ENCODE peak calls at places on chromosomes 12 and 14, in nine cellular contexts. One of them, this sample, is unnamed.

GRCh38 chr14:93655078-93655750 is 133.1 kb downstream of the PRIMA1 start:
- DNase-seq in A549: peak; percentile 58
- DNase-seq in nephron progenitor cell: peak; percentile 51
- DNase-seq in lung: no peak
- DNase-seq in fibroblast of the aortic adventitia: peak; percentile 57
- DNase-seq in GM06990: no peak
- DNase-seq in dorsolateral prefrontal cortex: no peak
- DNase-seq in fibroblast of villous mesenchyme: peak; percentile 37
- DNase-seq in activated CD8-positive, alpha-beta T cell treated with anti-CD3 and anti-CD28 coated beads for 36 hours: peak; percentile 6
- DNase-seq in this sample: peak; percentile 46

GRCh38 chr12:57887631-57888406 is 41.3 kb upstream of the CTDSP2 start:
- DNase-seq in A549: no peak
- DNase-seq in nephron progenitor cell: no peak
- DNase-seq in lung: peak; percentile 33
- DNase-seq in fibroblast of the aortic adventitia: peak; percentile 89
- DNase-seq in GM06990: no peak
- DNase-seq in dorsolateral prefrontal cortex: no peak
- DNase-seq in fibroblast of villous mesenchyme: peak; percentile 58
- DNase-seq in activated CD8-positive, alpha-beta T cell treated with anti-CD3 and anti-CD28 coated beads for 36 hours: no peak
- DNase-seq in this sample: no peak

GRCh38 chr14:103923863-103924262 is 4.4 kb upstream of the TDRD9 start:
- DNase-seq in A549: no peak
- DNase-seq in nephron progenitor cell: no peak
- DNase-seq in lung: no peak
- DNase-seq in fibroblast of the aortic adventitia: no peak
- DNase-seq in GM06990: no peak
- DNase-seq in dorsolateral prefrontal cortex: no peak
- DNase-seq in fibroblast of villous mesenchyme: no peak
- DNase-seq in activated CD8-positive, alpha-beta T cell treated with anti-CD3 and anti-CD28 coated beads for 36 hours: no peak
- DNase-seq in this sample: no peak

GRCh38 chr12:77325505-77325904 is 260.1 kb upstream of the E2F7 start:
- DNase-seq in A549: no peak
- DNase-seq in nephron progenitor cell: peak; percentile 58
- DNase-seq in lung: no peak
- DNase-seq in fibroblast of the aortic adventitia: no peak
- DNase-seq in GM06990: peak; percentile 6
- DNase-seq in dorsolateral prefrontal cortex: peak; percentile 42
- DNase-seq in fibroblast of villous mesenchyme: no peak
- DNase-seq in activated CD8-positive, alpha-beta T cell treated with anti-CD3 and anti-CD28 coated beads for 36 hours: no peak
- DNase-seq in this sample: no peak

GRCh38 chr12:120965534-120966091 is 12.7 kb upstream of the HNF1A start:
- DNase-seq in A549: no peak
- DNase-seq in nephron progenitor cell: no peak
- DNase-seq in lung: no peak
- DNase-seq in fibroblast of the aortic adventitia: no peak
- DNase-seq in GM06990: no peak
- DNase-seq in dorsolateral prefrontal cortex: no peak
- DNase-seq in fibroblast of villous mesenchyme: no peak
- DNase-seq in activated CD8-positive, alpha-beta T cell treated with anti-CD3 and anti-CD28 coated beads for 36 hours: no peak
- DNase-seq in this sample: no peak

GRCh38 chr14:94751321-94751720 is 18.6 kb downstream of the GSC start:
- DNase-seq in A549: no peak
- DNase-seq in nephron progenitor cell: no peak
- DNase-seq in lung: no peak
- DNase-seq in fibroblast of the aortic adventitia: no peak
- DNase-seq in GM06990: no peak
- DNase-seq in dorsolateral prefrontal cortex: no peak
- DNase-seq in fibroblast of villous mesenchyme: no peak
- DNase-seq in activated CD8-positive, alpha-beta T cell treated with anti-CD3 and anti-CD28 coated beads for 36 hours: no peak
- DNase-seq in this sample: no peak

GRCh38 chr14:101830271-101830670 is 68.8 kb downstream of the PPP2R5C start:
- DNase-seq in A549: no peak
- DNase-seq in nephron progenitor cell: no peak
- DNase-seq in lung: no peak
- DNase-seq in fibroblast of the aortic adventitia: no peak
- DNase-seq in GM06990: no peak
- DNase-seq in dorsolateral prefrontal cortex: no peak
- DNase-seq in fibroblast of villous mesenchyme: no peak
- DNase-seq in activated CD8-positive, alpha-beta T cell treated with anti-CD3 and anti-CD28 coated beads for 36 hours: no peak
- DNase-seq in this sample: no peak

GRCh38 chr12:42698213-42698612 is 108.7 kb upstream of the PRICKLE1 start:
- DNase-seq in A549: no peak
- DNase-seq in nephron progenitor cell: no peak
- DNase-seq in lung: no peak
- DNase-seq in fibroblast of the aortic adventitia: peak; percentile 78
- DNase-seq in GM06990: no peak
- DNase-seq in dorsolateral prefrontal cortex: no peak
- DNase-seq in fibroblast of villous mesenchyme: peak; percentile 72
- DNase-seq in activated CD8-positive, alpha-beta T cell treated with anti-CD3 and anti-CD28 coated beads for 36 hours: no peak
- DNase-seq in this sample: no peak

GRCh38 chr12:106918746-106919145 is 37.0 kb upstream of the TMEM263 start:
- DNase-seq in A549: peak; percentile 43
- DNase-seq in nephron progenitor cell: peak; percentile 24
- DNase-seq in lung: no peak
- DNase-seq in fibroblast of the aortic adventitia: peak; percentile 14
- DNase-seq in GM06990: no peak
- DNase-seq in dorsolateral prefrontal cortex: no peak
- DNase-seq in fibroblast of villous mesenchyme: peak; percentile 25
- DNase-seq in activated CD8-positive, alpha-beta T cell treated with anti-CD3 and anti-CD28 coated beads for 36 hours: peak; percentile 22
- DNase-seq in this sample: no peak

GRCh38 chr12:8953773-8954402 is 4.4 kb upstream of the M6PR start:
- DNase-seq in A549: no peak
- DNase-seq in nephron progenitor cell: no peak
- DNase-seq in lung: no peak
- DNase-seq in fibroblast of the aortic adventitia: no peak
- DNase-seq in GM06990: no peak
- DNase-seq in dorsolateral prefrontal cortex: no peak
- DNase-seq in fibroblast of villous mesenchyme: no peak
- DNase-seq in activated CD8-positive, alpha-beta T cell treated with anti-CD3 and anti-CD28 coated beads for 36 hours: peak; percentile 66
- DNase-seq in this sample: no peak

GRCh38 chr14:103386632-103387329 is 1.6 kb downstream of the MARK3 start:
- DNase-seq in A549: no peak
- DNase-seq in nephron progenitor cell: peak; percentile 12
- DNase-seq in lung: no peak
- DNase-seq in fibroblast of the aortic adventitia: peak; percentile 44
- DNase-seq in GM06990: no peak
- DNase-seq in dorsolateral prefrontal cortex: no peak
- DNase-seq in fibroblast of villous mesenchyme: peak; percentile 54
- DNase-seq in activated CD8-positive, alpha-beta T cell treated with anti-CD3 and anti-CD28 coated beads for 36 hours: no peak
- DNase-seq in this sample: no peak

GRCh38 chr14:88559852-88560251 is 3.0 kb upstream of the ZC3H14 start:
- DNase-seq in A549: peak; percentile 74
- DNase-seq in nephron progenitor cell: no peak
- DNase-seq in lung: no peak
- DNase-seq in fibroblast of the aortic adventitia: peak; percentile 75
- DNase-seq in GM06990: no peak
- DNase-seq in dorsolateral prefrontal cortex: no peak
- DNase-seq in fibroblast of villous mesenchyme: peak; percentile 71
- DNase-seq in activated CD8-positive, alpha-beta T cell treated with anti-CD3 and anti-CD28 coated beads for 36 hours: no peak
- DNase-seq in this sample: no peak

GRCh38 chr12:79935624-79936040 is 735 bp upstream of the PPP1R12A start:
- DNase-seq in A549: no peak
- DNase-seq in nephron progenitor cell: no peak
- DNase-seq in lung: no peak
- DNase-seq in fibroblast of the aortic adventitia: no peak
- DNase-seq in GM06990: no peak
- DNase-seq in dorsolateral prefrontal cortex: no peak
- DNase-seq in fibroblast of villous mesenchyme: peak; percentile 47
- DNase-seq in activated CD8-positive, alpha-beta T cell treated with anti-CD3 and anti-CD28 coated beads for 36 hours: no peak
- DNase-seq in this sample: peak; percentile 17

GRCh38 chr14:87434011-87434410 is 559.0 kb downstream of the GALC start:
- DNase-seq in A549: peak; percentile 2
- DNase-seq in nephron progenitor cell: no peak
- DNase-seq in lung: no peak
- DNase-seq in fibroblast of the aortic adventitia: no peak
- DNase-seq in GM06990: no peak
- DNase-seq in dorsolateral prefrontal cortex: no peak
- DNase-seq in fibroblast of villous mesenchyme: no peak
- DNase-seq in activated CD8-positive, alpha-beta T cell treated with anti-CD3 and anti-CD28 coated beads for 36 hours: no peak
- DNase-seq in this sample: no peak

GRCh38 chr12:15001733-15002471 is 29.1 kb downstream of the PDE6H start:
- DNase-seq in A549: no peak
- DNase-seq in nephron progenitor cell: peak; percentile 20
- DNase-seq in lung: no peak
- DNase-seq in fibroblast of the aortic adventitia: peak; percentile 44
- DNase-seq in GM06990: no peak
- DNase-seq in dorsolateral prefrontal cortex: peak; percentile 67
- DNase-seq in fibroblast of villous mesenchyme: peak; percentile 17
- DNase-seq in activated CD8-positive, alpha-beta T cell treated with anti-CD3 and anti-CD28 coated beads for 36 hours: no peak
- DNase-seq in this sample: no peak

GRCh38 chr14:55245657-55246268 is 25.5 kb upstream of the FBXO34 start:
- DNase-seq in A549: peak; percentile 33
- DNase-seq in nephron progenitor cell: no peak
- DNase-seq in lung: no peak
- DNase-seq in fibroblast of the aortic adventitia: peak; percentile 53
- DNase-seq in GM06990: no peak
- DNase-seq in dorsolateral prefrontal cortex: no peak
- DNase-seq in fibroblast of villous mesenchyme: peak; percentile 48
- DNase-seq in activated CD8-positive, alpha-beta T cell treated with anti-CD3 and anti-CD28 coated beads for 36 hours: peak; percentile 47
- DNase-seq in this sample: peak; percentile 54
- TF ChIP-seq CTCF in A549: peak; percentile 59
- TF ChIP-seq CTCF in nephron progenitor cell: peak; percentile 49
- TF ChIP-seq CTCF in lung: peak; percentile 24
- TF ChIP-seq CTCF in fibroblast of the aortic adventitia: peak; percentile 78
- TF ChIP-seq CTCF in GM06990: peak; percentile 80
- TF ChIP-seq CTCF in dorsolateral prefrontal cortex: peak; percentile 15
- TF ChIP-seq CTCF in fibroblast of villous mesenchyme: peak; percentile 79
- TF ChIP-seq CTCF in activated CD8-positive, alpha-beta T cell treated with anti-CD3 and anti-CD28 coated beads for 36 hours: peak; percentile 64
- TF ChIP-seq CTCF in this sample: peak; percentile 70

GRCh38 chr12:59839514-59839913 is 243.7 kb downstream of the SLC16A7 start:
- DNase-seq in A549: no peak
- DNase-seq in nephron progenitor cell: no peak
- DNase-seq in lung: no peak
- DNase-seq in fibroblast of the aortic adventitia: peak; percentile 22
- DNase-seq in GM06990: no peak
- DNase-seq in dorsolateral prefrontal cortex: no peak
- DNase-seq in fibroblast of villous mesenchyme: no peak
- DNase-seq in activated CD8-positive, alpha-beta T cell treated with anti-CD3 and anti-CD28 coated beads for 36 hours: no peak
- DNase-seq in this sample: no peak

GRCh38 chr12:59833408-59833807 is 237.6 kb downstream of the SLC16A7 start:
- DNase-seq in A549: no peak
- DNase-seq in nephron progenitor cell: no peak
- DNase-seq in lung: no peak
- DNase-seq in fibroblast of the aortic adventitia: no peak
- DNase-seq in GM06990: no peak
- DNase-seq in dorsolateral prefrontal cortex: no peak
- DNase-seq in fibroblast of villous mesenchyme: peak; percentile 8
- DNase-seq in activated CD8-positive, alpha-beta T cell treated with anti-CD3 and anti-CD28 coated beads for 36 hours: no peak
- DNase-seq in this sample: no peak

GRCh38 chr12:59834659-59835474 is 239.0 kb downstream of the SLC16A7 start:
- DNase-seq in A549: peak; percentile 16
- DNase-seq in nephron progenitor cell: peak; percentile 2
- DNase-seq in lung: no peak
- DNase-seq in fibroblast of the aortic adventitia: peak; percentile 62
- DNase-seq in GM06990: no peak
- DNase-seq in dorsolateral prefrontal cortex: no peak
- DNase-seq in fibroblast of villous mesenchyme: peak; percentile 47
- DNase-seq in activated CD8-positive, alpha-beta T cell treated with anti-CD3 and anti-CD28 coated beads for 36 hours: peak; percentile 7
- DNase-seq in this sample: no peak
- TF ChIP-seq CTCF in A549: peak; percentile 30
- TF ChIP-seq CTCF in nephron progenitor cell: peak; percentile 61
- TF ChIP-seq CTCF in lung: peak; percentile 6
- TF ChIP-seq CTCF in fibroblast of the aortic adventitia: peak; percentile 59
- TF ChIP-seq CTCF in GM06990: peak; percentile 52
- TF ChIP-seq CTCF in dorsolateral prefrontal cortex: peak; percentile 12
- TF ChIP-seq CTCF in fibroblast of villous mesenchyme: peak; percentile 64
- TF ChIP-seq CTCF in activated CD8-positive, alpha-beta T cell treated with anti-CD3 and anti-CD28 coated beads for 36 hours: peak; percentile 81
- TF ChIP-seq CTCF in this sample: peak; percentile 58

GRCh38 chr12:123263196-123263817 is 8.3 kb downstream of the CDK2AP1 start:
- DNase-seq in A549: no peak
- DNase-seq in nephron progenitor cell: no peak
- DNase-seq in lung: no peak
- DNase-seq in fibroblast of the aortic adventitia: no peak
- DNase-seq in GM06990: no peak
- DNase-seq in dorsolateral prefrontal cortex: no peak
- DNase-seq in fibroblast of villous mesenchyme: no peak
- DNase-seq in activated CD8-positive, alpha-beta T cell treated with anti-CD3 and anti-CD28 coated beads for 36 hours: no peak
- DNase-seq in this sample: no peak

GRCh38 chr12:123265851-123266678 is 5.6 kb downstream of the CDK2AP1 start:
- DNase-seq in A549: no peak
- DNase-seq in nephron progenitor cell: no peak
- DNase-seq in lung: no peak
- DNase-seq in fibroblast of the aortic adventitia: no peak
- DNase-seq in GM06990: no peak
- DNase-seq in dorsolateral prefrontal cortex: no peak
- DNase-seq in fibroblast of villous mesenchyme: no peak
- DNase-seq in activated CD8-positive, alpha-beta T cell treated with anti-CD3 and anti-CD28 coated beads for 36 hours: no peak
- DNase-seq in this sample: no peak

GRCh38 chr12:123267335-123267920 is 4.2 kb downstream of the CDK2AP1 start:
- DNase-seq in A549: no peak
- DNase-seq in nephron progenitor cell: no peak
- DNase-seq in lung: no peak
- DNase-seq in fibroblast of the aortic adventitia: no peak
- DNase-seq in GM06990: no peak
- DNase-seq in dorsolateral prefrontal cortex: peak; percentile 22
- DNase-seq in fibroblast of villous mesenchyme: no peak
- DNase-seq in activated CD8-positive, alpha-beta T cell treated with anti-CD3 and anti-CD28 coated beads for 36 hours: no peak
- DNase-seq in this sample: no peak

GRCh38 chr12:123266679-123267277 is 4.9 kb downstream of the CDK2AP1 start:
- DNase-seq in A549: no peak
- DNase-seq in nephron progenitor cell: no peak
- DNase-seq in lung: no peak
- DNase-seq in fibroblast of the aortic adventitia: no peak
- DNase-seq in GM06990: no peak
- DNase-seq in dorsolateral prefrontal cortex: peak; percentile 20
- DNase-seq in fibroblast of villous mesenchyme: no peak
- DNase-seq in activated CD8-positive, alpha-beta T cell treated with anti-CD3 and anti-CD28 coated beads for 36 hours: no peak
- DNase-seq in this sample: no peak

DNA sequence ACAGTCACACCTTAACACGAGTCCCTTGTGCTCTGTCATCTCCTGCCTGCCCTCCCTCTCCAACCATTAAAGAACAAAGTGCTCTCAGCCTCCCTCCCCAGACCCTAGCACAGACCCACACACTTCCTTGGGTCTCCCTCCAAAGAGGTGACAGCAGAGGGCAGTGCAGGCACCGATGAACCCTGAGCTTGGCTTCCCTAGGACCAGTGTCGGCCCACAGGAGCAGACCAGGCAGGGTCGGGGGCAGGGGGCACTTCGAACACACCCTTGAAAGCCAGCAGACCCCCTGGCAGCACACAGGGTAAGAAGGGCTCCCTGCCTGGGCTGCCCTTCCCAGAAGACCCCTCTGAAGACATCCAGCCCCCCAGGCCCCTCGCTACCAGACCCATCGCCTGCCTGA is 7.0 kb downstream of the CDK2AP1 start:
- DNase-seq in A549: peak; percentile 45
- DNase-seq in nephron progenitor cell: no peak
- DNase-seq in lung: no peak
- DNase-seq in fibroblast of the aortic adventitia: no peak
- DNase-seq in GM06990: no peak
- DNase-seq in dorsolateral prefrontal cortex: peak; percentile 25
- DNase-seq in fibroblast of villous mesenchyme: no peak
- DNase-seq in activated CD8-positive, alpha-beta T cell treated with anti-CD3 and anti-CD28 coated beads for 36 hours: peak; percentile 34
- DNase-seq in this sample: no peak
- TF ChIP-seq CTCF in A549: no peak
- TF ChIP-seq CTCF in nephron progenitor cell: no peak
- TF ChIP-seq CTCF in lung: no peak
- TF ChIP-seq CTCF in fibroblast of the aortic adventitia: no peak
- TF ChIP-seq CTCF in GM06990: peak; percentile 47
- TF ChIP-seq CTCF in dorsolateral prefrontal cortex: no peak
- TF ChIP-seq CTCF in fibroblast of villous mesenchyme: peak; percentile 30
- TF ChIP-seq CTCF in activated CD8-positive, alpha-beta T cell treated with anti-CD3 and anti-CD28 coated beads for 36 hours: no peak
- TF ChIP-seq CTCF in this sample: peak; percentile 36

GRCh38 chr12:127150479-127150878 is 1116.5 kb upstream of the TMEM132C start:
- DNase-seq in A549: no peak
- DNase-seq in nephron progenitor cell: no peak
- DNase-seq in lung: no peak
- DNase-seq in fibroblast of the aortic adventitia: peak; percentile 23
- DNase-seq in GM06990: no peak
- DNase-seq in dorsolateral prefrontal cortex: no peak
- DNase-seq in fibroblast of villous mesenchyme: no peak
- DNase-seq in activated CD8-positive, alpha-beta T cell treated with anti-CD3 and anti-CD28 coated beads for 36 hours: no peak
- DNase-seq in this sample: no peak
- TF ChIP-seq CTCF in A549: no peak
- TF ChIP-seq CTCF in nephron progenitor cell: no peak
- TF ChIP-seq CTCF in lung: no peak
- TF ChIP-seq CTCF in fibroblast of the aortic adventitia: no peak
- TF ChIP-seq CTCF in GM06990: no peak
- TF ChIP-seq CTCF in dorsolateral prefrontal cortex: no peak
- TF ChIP-seq CTCF in fibroblast of villous mesenchyme: no peak
- TF ChIP-seq CTCF in activated CD8-positive, alpha-beta T cell treated with anti-CD3 and anti-CD28 coated beads for 36 hours: no peak
- TF ChIP-seq CTCF in this sample: no peak

This sample was measured in GM13977.